ENCODE peak calls at places on chromosome 13, in six cellular contexts. F is LoVo, I is NCI-H2171, U is aorta, B is cardiac fibroblast, A is psoas muscle. X is an unnamed sample.

GRCh38 chr13:112828082-112828699 is 138.4 kb downstream of the ATP11A start:
- DNase-seq in F (no peak), I (no peak), U (no peak), B (no peak), A (no peak), X (no peak)

GRCh38 chr13:22828081-22828480 is 352.7 kb upstream of the SGCG start:
- DNase-seq in F (peak), I (no peak), U (no peak), B (no peak), A (no peak), X (no peak)

GRCh38 chr13:76980075-76980718 is 11.7 kb upstream of the CLN5 start:
- DNase-seq in F (peak), I (peak), U (peak), B (peak), A (peak), X (peak)

GRCh38 chr13:98461525-98462240 is 115.2 kb downstream of the STK24 start:
- DNase-seq in F (no peak), I (no peak), U (no peak), B (no peak), A (no peak), X (peak)

GRCh38 chr13:91722267-91722884 is 324.0 kb downstream of the GPC5 start:
- DNase-seq in F (peak), I (peak), U (no peak), B (peak), A (no peak), X (no peak)

GRCh38 chr13:42524487-42525034 is 49.4 kb upstream of the TNFSF11 start:
- DNase-seq in F (no peak), I (no peak), U (no peak), B (peak), A (no peak), X (no peak)

GRCh38 chr13:41670873-41671443 is 213.6 kb downstream of the RGCC start:
- DNase-seq in F (no peak), I (no peak), U (no peak), B (no peak), A (no peak), X (no peak)

GRCh38 chr13:69389899-69390298 is 717.7 kb upstream of the ATXN8OS start:
- DNase-seq in F (no peak), I (no peak), U (no peak), B (no peak), A (no peak), X (no peak)

GRCh38 chr13:64154514-64154913 is 2738.9 kb upstream of the PCDH20 start:
- DNase-seq in F (no peak), I (no peak), U (no peak), B (peak), A (no peak), X (no peak)

GRCh38 chr13:94210826-94211225 is 268.7 kb downstream of the DCT start:
- DNase-seq in F (no peak), I (no peak), U (no peak), B (no peak), A (no peak), X (no peak)

GRCh38 chr13:98528663-98529064 is 48.2 kb downstream of the STK24 start:
- DNase-seq in F (no peak), I (no peak), U (peak), B (peak), A (no peak), X (no peak)

GRCh38 chr13:110233181-110233641 is 73.7 kb downstream of the COL4A1 start:
- DNase-seq in F (no peak), I (no peak), U (peak), B (peak), A (peak), X (no peak)

GRCh38 chr13:98214707-98215106 is 37.6 kb upstream of the RNF113B start:
- DNase-seq in F (no peak), I (no peak), U (no peak), B (no peak), A (no peak), X (no peak)

GRCh38 chr13:33263484-33263883 is 22.1 kb downstream of the STARD13 start:
- DNase-seq in F (no peak), I (no peak), U (no peak), B (no peak), A (no peak), X (no peak)

GRCh38 chr13:40409278-40409677 is 257.2 kb downstream of the FOXO1 start:
- DNase-seq in F (no peak), I (no peak), U (no peak), B (no peak), A (no peak), X (no peak)